ENCODE peak calls at places on chromosomes 4 and X, in five cellular contexts. P is NCI-H446, F is T-cell, Y is RCC 7860, Q is HFF-Myc. C is an unnamed sample.

GRCh38 chrX:9700555-9700954 is 65.1 kb downstream of the GPR143 start:
- DNase-seq in P (no peak), F (no peak), Y (no peak), Q (no peak), C (no peak)

GRCh38 chr4:56213543-56213942 is 173.7 kb downstream of the AASDH start:
- DNase-seq in P (no peak), F (no peak), Y (no peak), Q (no peak), C (no peak)

GRCh38 chr4:128388352-128388630 is 100.7 kb upstream of the PGRMC2 start:
- DNase-seq in P (no peak), F (no peak), Y (peak), Q (no peak), C (no peak)

GRCh38 chr4:37299468-37299867 is 54.9 kb downstream of the NWD2 start:
- DNase-seq in P (no peak), F (no peak), Y (no peak), Q (no peak), C (no peak)

GRCh38 chrX:3177851-3178250 is 136.6 kb downstream of the ARSF start:
- DNase-seq in P (no peak), F (no peak), Y (peak), Q (no peak), C (no peak)

GRCh38 chr4:140238353-140239041 is 84.5 kb upstream of the MAML3 start:
- DNase-seq in P (peak), F (no peak), Y (no peak), Q (peak), C (no peak)

GRCh38 chrX:153865321-153865580 is 20.7 kb downstream of the L1CAM start:
- DNase-seq in P (no peak), F (no peak), Y (no peak), Q (no peak), C (no peak)

GRCh38 chrX:128975716-128976115 is 547.6 kb downstream of the SMARCA1 start:
- DNase-seq in P (peak), F (no peak), Y (no peak), Q (no peak), C (no peak)

GRCh38 chr4:48271048-48271452 is 1.4 kb upstream of the TEC start:
- DNase-seq in P (no peak), F (no peak), Y (no peak), Q (no peak), C (no peak)

GRCh38 chrX:154444001-154444754 is at the start of gene FAM50A:
- DNase-seq in P (peak), F (peak), Y (peak), Q (no peak), C (peak)

GRCh38 chr4:118803253-118803652 is 32.7 kb downstream of the SEC24D start:
- DNase-seq in P (no peak), F (no peak), Y (no peak), Q (no peak), C (no peak)

GRCh38 chrX:101230636-101231035 is 11.1 kb downstream of the DRP2 start:
- DNase-seq in P (no peak), F (no peak), Y (no peak), Q (no peak), C (no peak)

GRCh38 chrX:106899841-106900240 is 3.3 kb downstream of the RIPPLY1 start:
- DNase-seq in P (no peak), F (no peak), Y (no peak), Q (no peak), C (no peak)

GRCh38 chr4:176443117-176443516 is 123.4 kb downstream of the SPCS3 start:
- DNase-seq in P (no peak), F (no peak), Y (peak), Q (peak), C (no peak)

GRCh38 chrX:45747905-45748304 is 547.2 kb upstream of the DIPK2B start:
- DNase-seq in P (no peak), F (no peak), Y (no peak), Q (no peak), C (no peak)

GRCh38 chr4:102390438-102390837 is 45.2 kb upstream of the SLC39A8 start:
- DNase-seq in P (no peak), F (no peak), Y (peak), Q (no peak), C (no peak)

GRCh38 chrX:11265352-11265751 is 27.9 kb upstream of the AMELX start:
- DNase-seq in P (no peak), F (no peak), Y (no peak), Q (no peak), C (no peak)

GRCh38 chrX:152821145-152821765 is 9.3 kb downstream of the CETN2 start:
- DNase-seq in P (peak), F (no peak), Y (peak), Q (no peak), C (no peak)